ENCODE peak calls at places on chromosomes 4 and X, in ten cellular contexts. V is NCI-H1105; T is OCI-LY7; O is cerebellar cortex; B is HCEC 1CT; X is T-helper 17 cell; R is dorsolateral prefrontal cortex; U is effector memory CD8-positive, alpha-beta T cell; Y is fibroblast of the conjunctiva; Q is activated T-cell treated with anti-CD3 and anti-CD28 coated beads, Interleukin-2, amount 50 U/mL, for 72 hours. L is an unnamed sample.

GRCh38 chrX:47498411-47498810 is 15.4 kb upstream of the ZNF41 start:
- DNase-seq in V (no peak), T (no peak), O (no peak), B (no peak), X (no peak), R (no peak), U (no peak), Y (no peak), Q (no peak), L (no peak)

GRCh38 chr4:47913858-47914218 is 545 bp downstream of the NFXL1 start:
- DNase-seq in V (no peak), T (peak), O (peak), B (no peak), X (peak), R (peak), U (peak), Y (no peak), Q (peak), L (peak)

GRCh38 chrX:57929373-57929772 is 19.1 kb upstream of the ZXDA start:
- DNase-seq in V (no peak), T (peak), O (peak), B (no peak), X (no peak), R (no peak), U (no peak), Y (no peak), Q (no peak), L (peak)

GRCh38 chrX:18886344-18887161 is 97.4 kb downstream of the PHKA2 start:
- DNase-seq in V (peak), T (peak), O (peak), B (peak), X (peak), R (peak), U (peak), Y (peak), Q (peak), L (peak)

GRCh38 chrX:134520860-134521390 is 61.0 kb downstream of the HPRT1 start:
- DNase-seq in V (peak), T (peak), O (peak), B (peak), X (no peak), R (no peak), U (no peak), Y (peak), Q (no peak), L (peak)

GRCh38 chr4:137998666-137999429 is 243.3 kb downstream of the SLC7A11 start:
- DNase-seq in V (no peak), T (no peak), O (peak), B (no peak), X (no peak), R (no peak), U (no peak), Y (no peak), Q (no peak), L (no peak)

GRCh38 chrX:24054182-24055042 is at the start of gene EIF2S3:
- DNase-seq in V (peak), T (peak), O (peak), B (peak), X (peak), R (peak), U (peak), Y (peak), Q (peak), L (peak)

GRCh38 chrX:30343206-30343605 is 34.0 kb upstream of the NR0B1 start:
- DNase-seq in V (no peak), T (no peak), O (no peak), B (no peak), X (no peak), R (no peak), U (no peak), Y (no peak), Q (no peak), L (peak)

GRCh38 chr4:144714166-144714565 is 68.2 kb downstream of the HHIP start:
- DNase-seq in V (no peak), T (no peak), O (no peak), B (peak), X (no peak), R (no peak), U (no peak), Y (no peak), Q (no peak), L (no peak)

GRCh38 chrX:24090300-24091200 is 35.8 kb downstream of the EIF2S3 start:
- DNase-seq in V (no peak), T (no peak), O (no peak), B (no peak), X (no peak), R (no peak), U (no peak), Y (no peak), Q (no peak), L (no peak)

GRCh38 chrX:394830-395229 is 8.1 kb upstream of the PPP2R3B start:
- DNase-seq in V (no peak), T (no peak), O (no peak), B (no peak), X (no peak), R (no peak), U (no peak), Y (no peak), Q (no peak), L (no peak)

GRCh38 chr4:1198070-1198844 is 25.9 kb upstream of the SPON2 start:
- DNase-seq in V (no peak), T (no peak), O (no peak), B (no peak), X (no peak), R (no peak), U (no peak), Y (no peak), Q (no peak), L (no peak)